ENCODE peak calls at places on chromosomes 4 and X, in nine cellular contexts. Q, Z, H, D, T, N, P, M and G are unnamed samples.

GRCh38 chr4:99593781-99594636 is 19.4 kb downstream of the MTTP start:
- DNase-seq in Q (no peak), Z (no peak), H (no peak), D (no peak), T (no peak), N (no peak), P (no peak), M (no peak), G (no peak)

GRCh38 chrX:131907488-131908314 is 115.4 kb upstream of the STK26 start:
- DNase-seq in Q (no peak), Z (no peak), H (no peak), D (no peak), T (no peak), N (no peak), P (no peak), M (no peak), G (no peak)

GRCh38 chr4:166198516-166198915 is 325.5 kb downstream of the TLL1 start:
- DNase-seq in Q (no peak), Z (no peak), H (no peak), D (no peak), T (no peak), N (no peak), P (no peak), M (no peak), G (no peak)

GRCh38 chrX:10512258-10512657 is 108.1 kb downstream of the MID1 start:
- DNase-seq in Q (no peak), Z (no peak), H (no peak), D (no peak), T (no peak), N (no peak), P (no peak), M (peak), G (no peak)

GRCh38 chrX:120874678-120875557 is 748 bp downstream of the CT47B1 start:
- DNase-seq in Q (no peak), Z (no peak), H (no peak), D (no peak), T (no peak), N (no peak), P (no peak), M (no peak), G (no peak)

GRCh38 chr4:114077610-114078009 is 98.2 kb upstream of the ARSJ start:
- DNase-seq in Q (no peak), Z (peak), H (no peak), D (no peak), T (no peak), N (no peak), P (no peak), M (peak), G (no peak)

GRCh38 chrX:19625612-19626011 is 110.3 kb upstream of the MAP3K15 start:
- DNase-seq in Q (no peak), Z (no peak), H (peak), D (no peak), T (peak), N (no peak), P (no peak), M (peak), G (no peak)

GRCh38 chrX:72394518-72395163 is 88.9 kb upstream of the CITED1 start:
- DNase-seq in Q (no peak), Z (peak), H (no peak), D (no peak), T (no peak), N (no peak), P (no peak), M (peak), G (no peak)

GRCh38 chr4:74117024-74117534 is 18.1 kb upstream of the CXCL2 start:
- DNase-seq in Q (no peak), Z (peak), H (no peak), D (no peak), T (peak), N (no peak), P (no peak), M (peak), G (peak)

GRCh38 chr4:102103368-102103767 is 241.9 kb downstream of the SLC39A8 start:
- DNase-seq in Q (no peak), Z (no peak), H (no peak), D (no peak), T (no peak), N (no peak), P (no peak), M (no peak), G (no peak)

GRCh38 chr4:187687701-187688100 is 307.9 kb upstream of the ZFP42 start:
- DNase-seq in Q (no peak), Z (no peak), H (no peak), D (no peak), T (no peak), N (no peak), P (no peak), M (peak), G (no peak)

GRCh38 chrX:151973262-151973661 is 1.2 kb downstream of the GABRE start:
- DNase-seq in Q (no peak), Z (no peak), H (no peak), D (no peak), T (no peak), N (no peak), P (no peak), M (peak), G (no peak)

GRCh38 chrX:6363193-6363592 is 134.5 kb upstream of the NLGN4X start:
- DNase-seq in Q (no peak), Z (no peak), H (no peak), D (no peak), T (no peak), N (no peak), P (no peak), M (no peak), G (no peak)

GRCh38 chr4:88535090-88535755 is 11.6 kb upstream of the PYURF start:
- DNase-seq in Q (no peak), Z (no peak), H (no peak), D (no peak), T (no peak), N (no peak), P (no peak), M (peak), G (no peak)

GRCh38 chrX:29455702-29456101 is 759.7 kb upstream of the MAGEB2 start:
- DNase-seq in Q (no peak), Z (no peak), H (no peak), D (no peak), T (no peak), N (no peak), P (no peak), M (no peak), G (no peak)

GRCh38 chrX:46665232-46666162 is 91.9 kb downstream of the CHST7 start:
- DNase-seq in Q (no peak), Z (no peak), H (no peak), D (no peak), T (no peak), N (no peak), P (no peak), M (peak), G (no peak)

GRCh38 chr4:6892190-6892908 is 17.3 kb upstream of the TBC1D14 start:
- DNase-seq in Q (peak), Z (no peak), H (no peak), D (no peak), T (no peak), N (no peak), P (peak), M (peak), G (peak)

GRCh38 chr4:23888421-23889319 is 1.2 kb downstream of the PPARGC1A start:
- DNase-seq in Q (no peak), Z (peak), H (no peak), D (no peak), T (no peak), N (no peak), P (no peak), M (peak), G (peak)

GRCh38 chr4:80462537-80463207 is 127.1 kb downstream of the CFAP299 start:
- DNase-seq in Q (no peak), Z (no peak), H (no peak), D (no peak), T (no peak), N (no peak), P (no peak), M (peak), G (no peak)

GRCh38 chr4:142959156-142959555 is 113.1 kb upstream of the INPP4B start:
- DNase-seq in Q (no peak), Z (no peak), H (no peak), D (no peak), T (no peak), N (no peak), P (no peak), M (no peak), G (no peak)

GRCh38 chrX:84907324-84907946 is 96.2 kb upstream of the APOOL start:
- DNase-seq in Q (no peak), Z (no peak), H (no peak), D (no peak), T (no peak), N (no peak), P (no peak), M (no peak), G (peak)

GRCh38 chr4:153014460-153014859 is 78.3 kb downstream of the FHDC1 start:
- DNase-seq in Q (no peak), Z (peak), H (no peak), D (no peak), T (no peak), N (no peak), P (no peak), M (peak), G (no peak)

GRCh38 chr4:104975617-104976016 is 171.1 kb upstream of the TET2 start:
- DNase-seq in Q (no peak), Z (no peak), H (no peak), D (no peak), T (no peak), N (no peak), P (no peak), M (no peak), G (no peak)

GRCh38 chr4:55865228-55865806 is 11.9 kb downstream of the EXOC1 start:
- DNase-seq in Q (no peak), Z (no peak), H (no peak), D (no peak), T (no peak), N (no peak), P (no peak), M (peak), G (no peak)

GRCh38 chrX:136251042-136251991 is at the start of gene MAP7D3:
- DNase-seq in Q (peak), Z (no peak), H (peak), D (peak), T (peak), N (no peak), P (peak), M (peak), G (peak)